ENCODE peak calls at places on chromosomes 16 and 17, in eight cellular contexts. Y is astrocyte of the cerebellum, C is NB4, E is heart left ventricle, V is PC-9, G is fibroblast of lung, Z is heart right ventricle, U is pancreas. N is an unnamed sample.

GRCh38 chr17:40331743-40332641 is 23.0 kb downstream of the RARA start:
- DNase-seq in Y (no peak), C (no peak), E (peak; percentile 93), V (peak; percentile 28), G (peak; percentile 82), Z (peak; percentile 95), U (peak; percentile 94), N (peak; percentile 96)

GRCh38 chr17:71975998-71976649 is 144.7 kb upstream of the SOX9 start:
- DNase-seq in Y (peak; percentile 95), C (peak; percentile 4), E (peak; percentile 69), V (peak; percentile 93), G (peak; percentile 98), Z (peak; percentile 78), U (peak; percentile 58), N (peak; percentile 90)

GRCh38 chr16:15769239-15769638 is 87.6 kb downstream of the MYH11 start:
- DNase-seq in Y (no peak), C (no peak), E (no peak), V (no peak), G (no peak), Z (no peak), U (no peak), N (no peak)

GRCh38 chr16:3317315-3317999 is 12.2 kb downstream of the ZNF75A start:
- DNase-seq in Y (no peak), C (peak; percentile 10), E (no peak), V (no peak), G (peak; percentile 51), Z (no peak), U (no peak), N (no peak)

GRCh38 chr16:56916571-56917403 is 15.2 kb upstream of the HERPUD1 start:
- DNase-seq in Y (no peak), C (no peak), E (no peak), V (no peak), G (no peak), Z (no peak), U (no peak), N (no peak)

GRCh38 chr17:38881600-38882191 is 11.8 kb downstream of the LASP1 start:
- DNase-seq in Y (no peak), C (peak; percentile 46), E (peak; percentile 69), V (no peak), G (peak; percentile 88), Z (peak; percentile 64), U (no peak), N (peak; percentile 60)

GRCh38 chr16:19765860-19766553 is 47.9 kb downstream of the IQCK start:
- DNase-seq in Y (no peak), C (no peak), E (peak; percentile 60), V (no peak), G (peak; percentile 15), Z (peak; percentile 67), U (peak; percentile 63), N (peak; percentile 94)

GRCh38 chr17:62696726-62697490 is 69.4 kb downstream of the MRC2 start:
- DNase-seq in Y (no peak), C (no peak), E (no peak), V (no peak), G (no peak), Z (no peak), U (no peak), N (no peak)

GRCh38 chr16:49490321-49490705 is 116.7 kb downstream of the C16orf78 start:
- DNase-seq in Y (no peak), C (no peak), E (no peak), V (no peak), G (no peak), Z (no peak), U (peak; percentile 39), N (no peak)

GRCh38 chr16:49492090-49492801 is 118.6 kb downstream of the C16orf78 start:
- DNase-seq in Y (no peak), C (peak; percentile 43), E (peak; percentile 43), V (no peak), G (no peak), Z (peak; percentile 63), U (peak; percentile 82), N (peak; percentile 87)

GRCh38 chr16:49491111-49491670 is 117.6 kb downstream of the C16orf78 start:
- DNase-seq in Y (no peak), C (no peak), E (no peak), V (no peak), G (no peak), Z (no peak), U (peak; percentile 23), N (no peak)

GRCh38 chr16:49492896-49493620 is 119.5 kb downstream of the C16orf78 start:
- DNase-seq in Y (no peak), C (no peak), E (no peak), V (no peak), G (no peak), Z (no peak), U (peak; percentile 50), N (peak; percentile 82)

DNA sequence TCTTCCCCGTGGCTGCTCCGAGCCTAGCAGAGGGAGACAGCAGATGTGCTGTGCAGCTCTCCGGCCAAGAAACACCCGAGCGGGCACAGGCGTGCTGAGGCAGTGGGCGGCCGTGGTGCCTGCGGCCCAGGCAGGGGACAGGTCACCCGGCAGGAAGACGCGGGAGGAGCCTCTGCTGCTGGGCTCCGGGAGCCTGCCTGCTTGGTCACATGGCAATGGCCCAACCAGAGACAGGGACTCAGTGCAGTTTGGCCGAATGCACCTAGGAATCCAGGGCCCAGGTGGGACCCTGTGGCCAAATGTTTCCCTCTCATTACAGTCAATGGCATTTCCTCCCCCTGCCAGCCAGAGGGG is 118.1 kb downstream of the C16orf78 start:
- DNase-seq in Y (no peak), C (no peak), E (peak; percentile 44), V (no peak), G (no peak), Z (peak; percentile 50), U (peak; percentile 53), N (no peak)
- H3K4me3 ChIP-seq in Y (no peak overlapping the region), C (no peak overlapping the region), E (no peak overlapping the region), V (no peak overlapping the region), G (no peak overlapping the region), Z (peak overlapping the region; percentile 29), U (no peak overlapping the region), N (no peak overlapping the region)

DNA sequence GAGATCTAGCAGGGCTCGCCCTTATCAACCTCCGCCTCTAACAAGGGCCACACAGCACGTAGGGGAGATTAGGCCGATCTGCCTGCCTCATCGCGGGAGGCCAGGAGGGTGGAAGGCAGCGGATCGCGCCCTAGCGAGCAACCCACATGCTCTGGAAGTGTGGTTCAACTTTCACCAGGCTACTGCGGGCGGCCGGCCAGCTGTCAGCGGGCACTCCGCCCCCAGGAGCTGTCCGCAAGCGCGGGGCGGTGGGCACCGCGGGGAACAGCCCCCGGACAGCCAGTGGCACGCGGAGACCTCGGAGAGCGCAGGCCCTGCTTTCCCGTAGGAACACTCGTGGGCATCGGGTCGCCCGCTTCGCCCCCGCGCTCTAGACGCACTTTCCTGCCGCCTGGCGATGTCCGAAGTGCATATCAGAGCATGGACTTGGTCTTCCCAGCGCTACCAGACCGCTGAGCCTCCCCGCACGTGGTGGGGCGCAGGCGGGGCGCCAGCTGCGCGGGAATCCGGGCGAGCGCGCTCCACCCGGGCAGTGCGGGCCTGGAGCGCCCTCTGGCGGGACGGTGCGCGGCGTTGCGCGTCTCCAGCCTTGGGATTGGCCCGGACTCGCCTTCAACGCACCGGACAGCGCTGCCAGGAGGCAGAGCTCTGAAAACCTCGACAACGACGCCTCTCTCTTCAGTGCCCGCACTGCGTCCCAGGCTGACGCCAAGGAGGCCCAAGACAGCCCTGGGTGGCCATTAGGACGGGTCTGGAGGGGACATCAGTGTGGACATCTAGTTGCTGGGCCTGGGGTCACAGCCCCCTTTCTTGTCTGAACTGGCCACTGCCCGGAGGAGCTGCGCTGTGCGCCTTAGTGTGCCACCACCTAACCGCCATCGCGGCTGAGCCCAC is 3.6 kb upstream of the ZNHIT3 start:
- DNase-seq in Y (peak; percentile 29), C (peak; percentile 84), E (peak; percentile 84), V (no peak), G (peak; percentile 74), Z (peak; percentile 87), U (peak; percentile 97), N (peak; percentile 96)
- TF ChIP-seq CTCF in Y (peak; percentile 81), C (peak; percentile 73), E (peak; percentile 98), V (peak; percentile 64), G (peak; percentile 67), Z (peak; percentile 97), U (peak; percentile 92), N (no peak)

GRCh38 chr17:43360376-43360738 is 38.4 kb upstream of the ARL4D start:
- DNase-seq in Y (peak; percentile 59), C (peak; percentile 86), E (peak; percentile 34), V (no peak), G (peak; percentile 79), Z (no peak), U (no peak), N (peak; percentile 65)

GRCh38 chr17:43363926-43364285 is 34.9 kb upstream of the ARL4D start:
- DNase-seq in Y (no peak), C (no peak), E (no peak), V (no peak), G (no peak), Z (no peak), U (no peak), N (no peak)

GRCh38 chr17:43359469-43360105 is 39.2 kb upstream of the ARL4D start:
- DNase-seq in Y (no peak), C (peak; percentile 52), E (no peak), V (no peak), G (no peak), Z (no peak), U (no peak), N (no peak)

GRCh38 chr17:43363181-43363925 is 35.4 kb upstream of the ARL4D start:
- DNase-seq in Y (no peak), C (no peak), E (no peak), V (no peak), G (no peak), Z (no peak), U (no peak), N (no peak)

DNA sequence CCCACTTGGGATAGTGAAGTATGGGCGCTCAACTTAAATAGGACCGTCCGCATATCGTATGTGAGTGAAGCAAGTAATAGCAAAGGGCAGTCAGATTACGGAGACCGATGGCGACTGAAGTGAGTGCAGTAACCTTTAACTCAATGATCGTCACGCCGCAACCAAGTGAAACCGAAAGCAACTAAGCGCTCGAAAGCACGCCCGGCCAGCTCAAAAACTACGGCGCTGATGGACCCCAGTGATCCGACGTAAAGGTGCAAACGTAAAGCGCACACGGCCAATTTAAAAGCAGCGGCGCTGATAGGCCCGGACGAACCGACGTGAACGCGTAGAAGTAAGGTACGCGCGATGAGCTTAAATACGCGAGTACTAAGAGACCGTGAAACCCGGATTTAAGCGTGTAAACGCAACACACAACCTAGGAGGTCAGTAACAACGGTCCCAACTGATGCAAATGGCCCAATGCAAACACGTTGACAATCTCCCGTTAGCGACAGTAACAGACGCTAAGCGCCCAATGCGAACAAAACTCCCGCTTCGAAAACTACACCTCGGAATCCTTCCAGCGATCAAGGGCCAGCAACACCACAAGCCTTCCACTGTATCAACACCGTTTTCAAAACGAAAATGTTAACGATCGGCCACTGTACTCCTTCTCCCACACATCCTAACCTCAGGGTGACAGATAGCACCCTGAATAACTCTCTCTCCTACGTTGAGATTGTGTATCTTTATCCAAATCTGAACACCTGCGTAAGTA is 37.9 kb upstream of the ARL4D start:
- DNase-seq in Y (peak; percentile 100), C (peak; percentile 99), E (peak; percentile 92), V (peak; percentile 99), G (peak; percentile 100), Z (peak; percentile 80), U (peak; percentile 84), N (peak; percentile 98)
- H3K4me3 ChIP-seq in Y (peak overlapping the region; percentile 46), C (peak overlapping the region; percentile 91), E (peak overlapping the region; percentile 41), V (peak overlapping the region; percentile 64), G (peak overlapping the region; percentile 85), Z (peak overlapping the region; percentile 45), U (peak overlapping the region; percentile 20), N (peak overlapping the region; percentile 41)

GRCh38 chr16:14286381-14287230 is 215.5 kb downstream of the MRTFB start:
- DNase-seq in Y (no peak), C (no peak), E (no peak), V (no peak), G (peak; percentile 70), Z (no peak), U (no peak), N (no peak)

GRCh38 chr16:14283786-14284185 is 212.7 kb downstream of the MRTFB start:
- DNase-seq in Y (no peak), C (no peak), E (no peak), V (no peak), G (no peak), Z (no peak), U (no peak), N (no peak)

GRCh38 chr16:14284371-14284770 is 213.3 kb downstream of the MRTFB start:
- DNase-seq in Y (no peak), C (no peak), E (no peak), V (peak; percentile 35), G (no peak), Z (no peak), U (no peak), N (no peak)

GRCh38 chr16:14285542-14286380 is 214.6 kb downstream of the MRTFB start:
- DNase-seq in Y (peak; percentile 71), C (peak; percentile 96), E (peak; percentile 95), V (peak; percentile 75), G (peak; percentile 95), Z (peak; percentile 94), U (peak; percentile 100), N (peak; percentile 99)

GRCh38 chr16:14284930-14285541 is 213.9 kb downstream of the MRTFB start:
- DNase-seq in Y (peak; percentile 29), C (no peak), E (no peak), V (peak; percentile 57), G (peak; percentile 73), Z (no peak), U (no peak), N (no peak)
- TF ChIP-seq CTCF in Y (peak; percentile 49), C (peak; percentile 7), E (peak; percentile 24), V (peak; percentile 54), G (peak; percentile 40), Z (peak; percentile 3), U (no peak), N (no peak)

N was measured in lower leg skin.